ENCODE peak calls at places on chromosomes 12 and 14, in six cellular contexts. B is activated CD4-positive, alpha-beta T cell treated with anti-CD3 and anti-CD28 coated beads for 1 hour; L is neuronal stem cell; C is fibroblast of pulmonary artery; O is tibial nerve; J is iPS DF 6.9. H is an unnamed sample.

GRCh38 chr14:76666746-76667145 is 94.5 kb upstream of the VASH1 start:
- DNase-seq in J (no peak), C (no peak), B (no peak), O (no peak), L (peak), H (no peak)

GRCh38 chr14:68230941-68231717 is 411.6 kb downstream of the RAD51B start:
- DNase-seq in J (no peak), B (no peak), O (no peak), C (peak), L (no peak), H (no peak)

GRCh38 chr12:12807970-12808702 is 5.0 kb upstream of the DDX47 start:
- DNase-seq in B (peak), C (peak), L (no peak), J (no peak), O (peak), H (peak)

GRCh38 chr14:46322730-46323425 is 328.7 kb downstream of the RPL10L start:
- DNase-seq in J (no peak), C (no peak), L (no peak), B (no peak), O (no peak), H (no peak)

GRCh38 chr12:14716848-14717444 is 20.5 kb upstream of the GUCY2C start:
- DNase-seq in L (peak), O (peak), C (peak), B (peak), J (no peak), H (peak)

GRCh38 chr14:23439107-23439835 is 3.8 kb upstream of the MYH7 start:
- DNase-seq in J (no peak), O (no peak), B (no peak), C (no peak), L (no peak), H (no peak)

GRCh38 chr12:27284751-27285150 is 40.7 kb downstream of the STK38L start:
- DNase-seq in J (no peak), C (peak), B (no peak), O (no peak), L (no peak), H (no peak)

GRCh38 chr14:51521764-51522163 is 129.9 kb upstream of the FRMD6 start:
- DNase-seq in J (no peak), C (peak), O (no peak), L (no peak), B (no peak), H (no peak)

GRCh38 chr14:54098536-54098935 is 141.9 kb upstream of the BMP4 start:
- DNase-seq in L (no peak), O (no peak), B (no peak), J (no peak), C (peak), H (no peak)

GRCh38 chr14:84686550-84686949 is 843.4 kb upstream of the FLRT2 start:
- DNase-seq in O (no peak), L (no peak), B (no peak), J (no peak), C (peak), H (no peak)

GRCh38 chr12:99130808-99131538 is 485.9 kb downstream of the APAF1 start:
- DNase-seq in O (no peak), L (no peak), B (no peak), C (peak), J (no peak), H (no peak)

GRCh38 chr12:71216725-71217579 is 59.2 kb upstream of the TSPAN8 start:
- DNase-seq in C (peak), J (no peak), L (peak), O (peak), B (no peak), H (peak)

GRCh38 chr14:53963491-53964227 is 7.0 kb upstream of the BMP4 start:
- DNase-seq in C (peak), B (no peak), O (no peak), J (no peak), L (no peak), H (no peak)

GRCh38 chr14:72544615-72545387 is 349.1 kb downstream of the DPF3 start:
- DNase-seq in O (no peak), J (no peak), L (peak), B (no peak), C (no peak), H (no peak)

GRCh38 chr12:103748002-103748401 is 93.0 kb downstream of the NT5DC3 start:
- DNase-seq in L (no peak), B (no peak), O (no peak), J (no peak), C (no peak), H (no peak)

GRCh38 chr14:60485057-60485599 is 735 bp downstream of the C14orf39 start:
- DNase-seq in O (no peak), C (no peak), L (no peak), J (no peak), B (no peak), H (no peak)

GRCh38 chr12:52139579-52140062 is 52.2 kb downstream of the KRT80 start:
- DNase-seq in O (no peak), L (no peak), C (no peak), B (no peak), J (no peak), H (peak)

GRCh38 chr12:54383041-54383609 is 1.4 kb downstream of the ZNF385A start:
- DNase-seq in J (no peak), L (no peak), O (no peak), C (peak), B (no peak), H (peak)

GRCh38 chr12:104507672-104508071 is 50.9 kb downstream of the CHST11 start:
- DNase-seq in L (no peak), C (no peak), O (no peak), B (no peak), J (no peak), H (no peak)

GRCh38 chr14:22668863-22669262 is 24.7 kb upstream of the OR6J1 start:
- DNase-seq in B (no peak), J (no peak), L (no peak), C (no peak), O (no peak), H (no peak)

GRCh38 chr12:48826209-48826855 is 8.0 kb downstream of the CACNB3 start:
- DNase-seq in L (no peak), O (no peak), B (no peak), C (no peak), J (no peak), H (no peak)

GRCh38 chr14:98984719-98985041 is 287.3 kb downstream of the BCL11B start:
- DNase-seq in J (no peak), L (no peak), O (no peak), B (peak), C (no peak), H (no peak)

GRCh38 chr14:35390577-35391387 is 13.8 kb downstream of the NFKBIA start:
- DNase-seq in O (no peak), L (no peak), C (no peak), J (no peak), B (no peak), H (no peak)

GRCh38 chr14:97109234-97109633 is 312.1 kb downstream of the VRK1 start:
- DNase-seq in B (no peak), L (no peak), J (no peak), C (no peak), O (no peak), H (no peak)

GRCh38 chr12:93825926-93826599 is 148.9 kb downstream of the CRADD start:
- DNase-seq in J (no peak), L (no peak), O (no peak), B (no peak), C (no peak), H (no peak)

GRCh38 chr14:50045039-50045711 is 71.2 kb downstream of the VCPKMT start:
- DNase-seq in O (peak), B (peak), C (peak), L (no peak), J (no peak), H (peak)

GRCh38 chr12:66048218-66048842 is 82.2 kb downstream of the LLPH start:
- DNase-seq in L (no peak), O (no peak), C (no peak), J (no peak), B (no peak), H (no peak)

H was measured in Kasumi-1.